ENCODE peak calls at places on chromosomes 13 and 19, in ten cellular contexts. F is globus pallidus, D is osteocyte, Q is tibial nerve, B is WTC11, P is posterior cingulate gyrus, V is islet precursor cell, H is NCI-H2029 treated with DMSO at 0.1 percent for 48 hours, N is T-helper 2 cell, C is H7. R is an unnamed sample.

GRCh38 chr19:17933414-17934129 is 757 bp downstream of the CCDC124 start:
- DNase-seq in P (no peak), H (no peak), B (no peak), N (no peak), D (no peak), C (peak), F (no peak), V (no peak), Q (no peak), R (no peak)

GRCh38 chr13:97905517-97905916 is 48.0 kb upstream of the IPO5 start:
- DNase-seq in P (no peak), C (no peak), N (no peak), V (no peak), B (no peak), H (no peak), F (no peak), Q (no peak), D (no peak), R (no peak)

GRCh38 chr13:106520205-106521004 is 15.1 kb downstream of the EFNB2 start:
- DNase-seq in N (no peak), H (no peak), D (no peak), P (no peak), V (no peak), F (peak), Q (no peak), C (no peak), B (no peak), R (no peak)

GRCh38 chr13:46609052-46609451 is 56.1 kb downstream of the LRCH1 start:
- DNase-seq in Q (no peak), H (no peak), N (no peak), F (no peak), C (no peak), V (no peak), P (no peak), B (no peak), D (no peak), R (no peak)

GRCh38 chr13:29908411-29908810 is 58.0 kb upstream of the UBL3 start:
- DNase-seq in D (peak), Q (peak), P (no peak), N (no peak), V (peak), C (no peak), F (no peak), H (no peak), B (no peak), R (no peak)

GRCh38 chr19:480016-480855 is 16.1 kb upstream of the MADCAM1 start:
- DNase-seq in F (peak), C (peak), B (peak), N (no peak), V (peak), Q (peak), D (peak), H (peak), P (peak), R (peak)

GRCh38 chr13:76289558-76289957 is 596.6 kb downstream of the KCTD12 start:
- DNase-seq in H (no peak), Q (no peak), N (no peak), F (no peak), P (no peak), C (no peak), V (no peak), B (no peak), D (no peak), R (no peak)

GRCh38 chr13:95535243-95535642 is 17.3 kb upstream of the CLDN10 start:
- DNase-seq in P (no peak), C (no peak), Q (no peak), V (peak), H (peak), F (no peak), D (no peak), B (no peak), N (no peak), R (no peak)

GRCh38 chr13:51201886-51202285 is 20.3 kb upstream of the FAM124A start:
- DNase-seq in N (no peak), P (no peak), Q (no peak), H (no peak), F (no peak), B (no peak), V (no peak), C (no peak), D (no peak), R (no peak)

GRCh38 chr19:55173717-55174409 is 6.2 kb downstream of the SYT5 start:
- DNase-seq in N (no peak), P (peak), B (peak), D (no peak), V (peak), Q (no peak), C (peak), H (peak), F (peak), R (peak)

GRCh38 chr19:39151209-39151608 is 25.6 kb downstream of the PAK4 start:
- DNase-seq in V (no peak), F (no peak), Q (no peak), D (no peak), P (no peak), B (no peak), N (no peak), C (no peak), H (no peak), R (no peak)

GRCh38 chr13:98972627-98973026 is 5.2 kb downstream of the DOCK9 start:
- DNase-seq in D (no peak), H (no peak), N (no peak), F (peak), V (peak), P (no peak), B (no peak), C (no peak), Q (no peak), R (no peak)

GRCh38 chr13:38763446-38764381 is 76.8 kb downstream of the FREM2 start:
- DNase-seq in Q (no peak), V (peak), N (no peak), P (peak), C (peak), F (peak), D (no peak), H (peak), B (peak), R (peak)

GRCh38 chr13:74066937-74067336 is 67.3 kb downstream of the KLF12 start:
- DNase-seq in V (no peak), C (no peak), Q (no peak), N (no peak), H (no peak), F (no peak), D (no peak), P (no peak), B (no peak), R (no peak)

GRCh38 chr19:33292595-33293254 is 9.6 kb downstream of the CEBPA start:
- DNase-seq in N (no peak), P (no peak), H (no peak), D (no peak), C (peak), F (no peak), V (no peak), B (no peak), Q (no peak), R (no peak)

GRCh38 chr13:28467886-28468519 is 26.9 kb downstream of the FLT1 start:
- DNase-seq in V (no peak), N (no peak), D (no peak), H (no peak), C (no peak), P (no peak), Q (no peak), B (no peak), F (peak), R (no peak)